ENCODE peak calls at places on chromosome 1, in five cellular contexts. I is BJ, O is prostate gland, F is cardiac muscle cell, G is epithelial cell of esophagus. K is an unnamed sample.

GRCh38 chr1:8212443-8212920 is 105.4 kb upstream of the SLC45A1 start:
- DNase-seq in I (no peak), O (no peak), F (no peak), G (no peak), K (no peak)

GRCh38 chr1:151352001-151352718 is 5.1 kb upstream of the RFX5 start:
- DNase-seq in I (no peak), O (no peak), F (peak; percentile 55), G (peak; percentile 24), K (no peak)

GRCh38 chr1:189962171-189962570 is 515.5 kb downstream of the BRINP3 start:
- DNase-seq in I (no peak), O (no peak), F (peak; percentile 88), G (peak; percentile 68), K (peak; percentile 67)

GRCh38 chr1:44025816-44026215 is 5.4 kb downstream of the SLC6A9 start:
- DNase-seq in I (no peak), O (no peak), F (no peak), G (peak; percentile 47), K (no peak)

GRCh38 chr1:244273845-244274619 is 177.7 kb downstream of the ADSS2 start:
- DNase-seq in I (peak; percentile 84), O (no peak), F (peak; percentile 99), G (peak; percentile 89), K (peak; percentile 91)

GRCh38 chr1:53278294-53278693 is 40.0 kb upstream of the MAGOH start:
- DNase-seq in I (no peak), O (peak; percentile 25), F (peak; percentile 40), G (peak; percentile 26), K (no peak)

GRCh38 chr1:116910379-116911165 is 856 bp downstream of the PTGFRN start:
- DNase-seq in I (no peak), O (peak; percentile 29), F (peak; percentile 45), G (peak; percentile 43), K (no peak)

GRCh38 chr1:219072329-219072728 is 101.3 kb upstream of the LYPLAL1 start:
- DNase-seq in I (no peak), O (no peak), F (no peak), G (no peak), K (no peak)

GRCh38 chr1:43847290-43847689 is 86.3 kb upstream of the ARTN start:
- DNase-seq in I (no peak), O (no peak), F (no peak), G (peak; percentile 75), K (no peak)

GRCh38 chr1:203320546-203321272 is 15.4 kb downstream of the BTG2 start:
- DNase-seq in I (no peak), O (peak; percentile 80), F (peak; percentile 76), G (peak; percentile 60), K (no peak)

GRCh38 chr1:179302076-179302475 is 8.5 kb downstream of the SOAT1 start:
- DNase-seq in I (no peak), O (no peak), F (no peak), G (no peak), K (no peak)
- TF ChIP-seq CTCF in I (no peak), O (no peak), F (no peak), G (no peak), K (no peak)

GRCh38 chr1:64630611-64631010 is 114.3 kb upstream of the RAVER2 start:
- DNase-seq in I (no peak), O (no peak), F (no peak), G (no peak), K (no peak)
- H3K4me3 ChIP-seq in I (no peak overlapping the region), O (no peak overlapping the region), F (no peak overlapping the region), G (no peak overlapping the region), K (no peak overlapping the region)

GRCh38 chr1:75134656-75134938 is 409 bp downstream of the LHX8 start:
- DNase-seq in I (no peak), O (no peak), F (no peak), G (no peak), K (no peak)
- TF ChIP-seq CTCF in I (no peak), O (no peak), F (no peak), G (no peak), K (no peak)

GRCh38 chr1:111222308-111223125 is 5.0 kb upstream of the CHI3L2 start:
- DNase-seq in I (no peak), O (peak; percentile 68), F (peak; percentile 74), G (peak; percentile 81), K (no peak)
- H3K4me3 ChIP-seq in I (no peak overlapping the region), O (no peak overlapping the region), F (no peak overlapping the region), G (no peak overlapping the region), K (no peak overlapping the region)

GRCh38 chr1:99177465-99177864 is 86.8 kb upstream of the PLPPR4 start:
- DNase-seq in I (no peak), O (no peak), F (no peak), G (no peak), K (no peak)
- TF ChIP-seq CTCF in I (no peak), O (no peak), F (no peak), G (no peak), K (no peak)

GRCh38 chr1:56073614-56074356 is 505.6 kb downstream of the PLPP3 start:
- DNase-seq in I (peak; percentile 96), O (peak; percentile 8), F (peak; percentile 92), G (no peak), K (no peak)
- H3K4me3 ChIP-seq in I (no peak overlapping the region), O (no peak overlapping the region), F (no peak overlapping the region), G (no peak overlapping the region), K (no peak overlapping the region)

GRCh38 chr1:167683641-167684502 is 37.9 kb upstream of the MPZL1 start:
- DNase-seq in I (no peak), O (no peak), F (peak; percentile 52), G (peak; percentile 22), K (no peak)
- TF ChIP-seq CTCF in I (no peak), O (no peak), F (no peak), G (no peak), K (no peak)

DNA sequence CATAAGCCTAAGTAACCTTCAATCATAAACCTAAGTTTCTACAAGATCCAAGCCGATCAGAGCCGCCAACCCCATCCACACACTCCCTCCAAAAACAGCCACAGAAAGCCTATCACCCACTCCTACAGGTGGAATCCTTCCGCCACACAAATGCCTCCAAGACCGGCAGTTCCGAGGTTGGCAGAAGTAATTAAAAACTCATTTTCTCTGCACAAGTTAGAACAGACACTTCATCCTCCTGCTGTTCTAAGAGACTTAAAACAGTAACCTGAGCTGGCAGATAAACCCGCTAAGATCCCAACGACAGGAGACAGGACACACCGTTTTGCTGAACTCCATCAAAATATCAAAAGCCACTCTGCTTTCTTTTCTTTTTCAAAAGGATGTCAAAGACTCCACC is 2.8 kb downstream of the SSBP3 start:
- DNase-seq in I (no peak), O (no peak), F (no peak), G (no peak), K (no peak)
- H3K4me3 ChIP-seq in I (peak overlapping the region; percentile 77), O (no peak overlapping the region), F (peak overlapping the region; percentile 85), G (no peak overlapping the region), K (no peak overlapping the region)

K was measured in retinal pigment epithelial cell.